ENCODE peak calls at places on chromosomes 12 and 14, in four cellular contexts. H is H1, Q is SK-N-SH, N is HCT116. R is an unnamed sample.
A peak's percentile ranks its signal among the peaks of the same experiment; 100 is the strongest.

GRCh38 chr12:102437511-102437910 is 42.9 kb downstream of the IGF1 start:
- DNase-seq in Q (no peak), H (no peak), N (no peak), R (no peak)

GRCh38 chr14:24609667-24610344 is at the start of gene GZMH:
- DNase-seq in N (no peak), H (no peak), Q (no peak), R (no peak)

GRCh38 chr12:121611306-121611705 is 15.0 kb upstream of the ORAI1 start:
- DNase-seq in N (no peak), H (peak; percentile 87), Q (peak; percentile 66), R (no peak)

GRCh38 chr12:65300679-65301349 is 22.3 kb downstream of the MSRB3 start:
- DNase-seq in N (peak; percentile 54), Q (no peak), H (no peak), R (no peak)

GRCh38 chr14:95467657-95468056 is 48.8 kb downstream of the SYNE3 start:
- DNase-seq in H (no peak), Q (no peak), N (no peak), R (no peak)

GRCh38 chr12:83147341-83147740 is 460.6 kb downstream of the TMTC2 start:
- DNase-seq in H (no peak), N (no peak), Q (no peak), R (no peak)

GRCh38 chr12:7197846-7198245 is 8.4 kb downstream of the PEX5 start:
- DNase-seq in N (no peak), H (no peak), Q (no peak), R (no peak)

GRCh38 chr12:51827925-51828818 is 20.3 kb downstream of the FIGNL2 start:
- DNase-seq in Q (no peak), N (no peak), H (no peak), R (no peak)

GRCh38 chr14:26401170-26401968 is 196.5 kb downstream of the NOVA1 start:
- DNase-seq in Q (no peak), N (no peak), H (no peak), R (no peak)

GRCh38 chr14:75153295-75153694 is 23.1 kb downstream of the TMED10 start:
- DNase-seq in H (no peak), Q (no peak), N (no peak), R (no peak)

GRCh38 chr14:75156901-75157300 is 19.5 kb downstream of the TMED10 start:
- DNase-seq in N (no peak), Q (no peak), H (no peak), R (no peak)

GRCh38 chr14:75156111-75156510 is 20.3 kb downstream of the TMED10 start:
- DNase-seq in H (no peak), Q (no peak), N (no peak), R (no peak)

GRCh38 chr14:75158843-75159614 is 17.4 kb downstream of the TMED10 start:
- DNase-seq in Q (no peak), H (no peak), N (no peak), R (no peak)

GRCh38 chr14:75155159-75155558 is 21.3 kb downstream of the TMED10 start:
- DNase-seq in N (no peak), Q (no peak), H (no peak), R (no peak)
- H3K4me1 ChIP-seq in N (no peaks in the 10 kb centered on the region), Q (no peaks in the 10 kb centered on the region), H (no peaks in the 10 kb centered on the region), R (no peaks in the 10 kb centered on the region)

GRCh38 chr14:51182166-51182565 is 57.9 kb upstream of the TMX1 start:
- DNase-seq in H (no peak), N (no peak), Q (no peak), R (no peak)
- TF ChIP-seq YY1 in H (no peak), N (no peak), Q (no peak), R (no peak)

GRCh38 chr14:102565331-102565887 is 27.0 kb upstream of the RCOR1 start:
- DNase-seq in H (no peak), Q (no peak), N (no peak), R (no peak)
- H3K4me1 ChIP-seq in H (peaks cover 5% of the 10 kb centered on the region), Q (no peaks in the 10 kb centered on the region), N (peaks cover 18% of the 10 kb centered on the region), R (peaks cover 6% of the 10 kb centered on the region)

DNA sequence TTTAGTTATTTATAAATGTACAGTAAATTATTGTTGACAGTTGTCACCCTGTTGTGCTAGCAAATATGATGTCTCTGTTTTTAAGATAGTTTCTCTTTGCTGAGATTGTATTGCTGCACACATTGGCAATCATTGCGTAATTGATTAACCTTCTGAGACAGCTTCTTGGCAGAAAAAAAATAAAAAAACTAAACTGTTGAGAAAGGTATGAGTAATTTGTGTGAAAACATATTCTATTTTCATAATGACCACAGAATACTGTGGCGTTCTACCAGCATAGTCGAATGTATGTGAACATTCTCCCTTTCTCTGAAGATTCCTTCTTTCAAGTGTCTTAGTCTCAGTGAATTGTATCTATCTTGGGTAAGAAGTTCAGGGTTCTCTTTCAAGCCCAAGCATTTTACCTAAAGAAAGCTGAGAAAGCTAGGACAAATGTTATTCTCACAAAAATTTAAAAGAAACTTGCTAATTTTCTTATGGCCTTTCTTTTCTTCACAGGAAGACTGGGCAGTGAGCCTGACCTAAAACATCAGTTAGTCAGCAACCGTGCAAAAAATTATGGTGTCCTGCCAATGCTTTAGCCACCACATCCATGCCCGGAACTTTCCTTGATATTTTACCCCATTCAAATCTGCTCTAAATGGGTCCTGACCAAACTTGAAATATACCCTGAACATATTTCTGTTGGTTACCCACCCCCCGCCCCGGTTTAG is 69.0 kb upstream of the REP15 start:
- DNase-seq in H (no peak), N (no peak), Q (no peak), R (no peak)
- TF ChIP-seq YY1 in H (no peak), N (no peak), Q (no peak), R (no peak)

GRCh38 chr12:103880299-103881142 is 39.5 kb upstream of the NT5DC3 start:
- DNase-seq in Q (peak; percentile 17), H (no peak), N (no peak), R (no peak)
- H3K4me1 ChIP-seq in Q (no peaks in the 10 kb centered on the region), H (no peaks in the 10 kb centered on the region), N (peaks cover 4% of the 10 kb centered on the region), R (no peaks in the 10 kb centered on the region)

GRCh38 chr12:85985996-85986395 is 111.9 kb downstream of the NTS start:
- DNase-seq in Q (no peak), H (no peak), N (no peak), R (no peak)
- TF ChIP-seq YY1 in Q (no peak), H (no peak), N (no peak), R (no peak)

R was measured in NT2/D1.